ENCODE peak calls at places on chromosomes 7 and 10, in five cellular contexts. S, R, B, I and N are unnamed samples.

GRCh38 chr10:100816671-100817070 is 71.3 kb downstream of the PAX2 start:
- DNase-seq in R (no peak), S (no peak), I (no peak), B (no peak), N (no peak)

GRCh38 chr7:29885626-29886025 is 79.3 kb downstream of the WIPF3 start:
- DNase-seq in B (no peak), I (no peak), R (no peak), S (no peak), N (no peak)

GRCh38 chr10:121076760-121077159 is 225.6 kb downstream of the WDR11 start:
- DNase-seq in I (no peak), S (no peak), R (no peak), B (no peak), N (no peak)

GRCh38 chr7:88040694-88041093 is 106.6 kb downstream of the ADAM22 start:
- DNase-seq in R (peak; percentile 17), I (no peak), B (no peak), S (no peak), N (no peak)

GRCh38 chr10:71138126-71138860 is 74.1 kb upstream of the UNC5B start:
- DNase-seq in R (no peak), B (no peak), I (no peak), S (peak; percentile 7), N (no peak)

GRCh38 chr7:79452032-79452494 is 1.4 kb downstream of the MAGI2 start:
- DNase-seq in S (no peak), R (peak; percentile 96), I (peak; percentile 45), B (peak; percentile 38), N (peak; percentile 97)

GRCh38 chr7:3861941-3862340 is 560.9 kb downstream of the SDK1 start:
- DNase-seq in R (no peak), B (peak; percentile 9), S (no peak), I (no peak), N (no peak)

GRCh38 chr7:129949292-129950133 is 3.2 kb downstream of the UBE2H start:
- DNase-seq in B (peak; percentile 42), S (no peak), R (peak; percentile 97), I (peak; percentile 24), N (peak; percentile 81)

GRCh38 chr10:126375926-126376554 is 12.2 kb downstream of the ADAM12 start:
- DNase-seq in S (no peak), B (no peak), R (no peak), I (no peak), N (no peak)

GRCh38 chr7:55325371-55325792 is 39.8 kb upstream of the LANCL2 start:
- DNase-seq in R (peak; percentile 75), B (no peak), I (no peak), S (no peak), N (no peak)

GRCh38 chr10:96470108-96470743 is 43.5 kb downstream of the TLL2 start:
- DNase-seq in S (no peak), I (peak; percentile 35), B (peak; percentile 61), R (peak; percentile 61), N (peak; percentile 18)

GRCh38 chr7:107638594-107638993 is 22.0 kb upstream of the SLC26A4 start:
- DNase-seq in I (no peak), S (no peak), B (no peak), R (no peak), N (no peak)

GRCh38 chr7:84784450-84784849 is 402.4 kb downstream of the SEMA3D start:
- DNase-seq in I (no peak), B (no peak), S (no peak), R (no peak), N (no peak)

GRCh38 chr10:126439947-126440346 is 51.7 kb upstream of the ADAM12 start:
- DNase-seq in B (no peak), I (no peak), S (no peak), R (no peak), N (no peak)

GRCh38 chr10:43093423-43094090 is 16.7 kb downstream of the RET start:
- DNase-seq in B (no peak), R (peak; percentile 34), S (no peak), I (no peak), N (no peak)

GRCh38 chr7:22730921-22731654 is 4.1 kb downstream of the IL6 start:
- DNase-seq in I (no peak), B (peak; percentile 12), R (peak; percentile 98), S (no peak), N (no peak)

GRCh38 chr10:119652361-119652760 is 1.2 kb downstream of the BAG3 start:
- DNase-seq in B (no peak), S (no peak), R (peak; percentile 80), I (no peak), N (peak; percentile 35)

GRCh38 chr7:74040101-74040790 is 12.3 kb downstream of the ELN start:
- DNase-seq in B (no peak), I (no peak), R (no peak), S (no peak), N (no peak)

GRCh38 chr7:97639036-97639435 is 92.8 kb upstream of the TAC1 start:
- DNase-seq in S (no peak), R (no peak), I (no peak), B (no peak), N (no peak)